ENCODE peak calls at places on chromosomes 3 and 15, in ten cellular contexts. K is A549, V is GM12878, I is WTC11, E is psoas muscle, P is PC-3, Z is HepG2, B is fibroblast of mammary gland, M is upper lobe of right lung, W is HFFc6. S is an unnamed sample.

GRCh38 chr3:105157766-105158085 is 209.0 kb upstream of the ALCAM start:
- DNase-seq in W (no peak), E (no peak), I (no peak), V (no peak), K (no peak), P (peak; percentile 60), B (no peak), Z (no peak), M (no peak), S (no peak)

GRCh38 chr3:104856743-104857142 is 510.0 kb upstream of the ALCAM start:
- DNase-seq in Z (no peak), V (no peak), K (no peak), W (no peak), I (no peak), E (no peak), M (no peak), B (peak; percentile 9), P (no peak), S (no peak)

GRCh38 chr3:123745184-123745855 is 138.8 kb downstream of the MYLK start:
- DNase-seq in E (no peak), I (no peak), Z (peak; percentile 44), K (no peak), P (peak; percentile 58), M (no peak), V (no peak), B (peak; percentile 51), W (no peak), S (no peak)

GRCh38 chr15:43776101-43776717 is 557 bp downstream of the ELL3 start:
- DNase-seq in Z (no peak), E (peak; percentile 18), K (no peak), V (peak; percentile 66), M (peak; percentile 74), W (no peak), P (peak; percentile 25), I (peak; percentile 58), B (no peak), S (no peak)

GRCh38 chr15:54345827-54346226 is 367.6 kb downstream of the UNC13C start:
- DNase-seq in I (no peak), W (no peak), P (no peak), E (no peak), B (no peak), M (no peak), V (no peak), Z (no peak), K (no peak), S (no peak)

GRCh38 chr3:69410301-69410700 is 24.4 kb upstream of the FRMD4B start:
- DNase-seq in B (peak; percentile 71), Z (peak; percentile 48), K (peak; percentile 21), M (peak; percentile 68), I (peak; percentile 65), V (peak; percentile 61), W (peak; percentile 61), E (peak; percentile 56), P (peak; percentile 63), S (no peak)

GRCh38 chr3:108471346-108471935 is 39.0 kb downstream of the MYH15 start:
- DNase-seq in B (no peak), K (no peak), M (no peak), Z (no peak), P (peak; percentile 52), I (no peak), E (no peak), W (no peak), V (no peak), S (no peak)

GRCh38 chr3:162597221-162597620 is 1100.6 kb downstream of the OTOL1 start:
- DNase-seq in K (no peak), I (no peak), W (no peak), E (no peak), Z (no peak), P (no peak), M (no peak), V (no peak), B (no peak), S (no peak)

GRCh38 chr3:27079427-27080105 is 289.6 kb downstream of the NEK10 start:
- DNase-seq in M (no peak), I (no peak), V (no peak), W (no peak), Z (no peak), E (no peak), B (peak; percentile 65), K (no peak), P (no peak), S (no peak)

GRCh38 chr3:45210308-45211038 is 15.6 kb downstream of the TMEM158 start:
- DNase-seq in B (peak; percentile 83), V (no peak), I (peak; percentile 88), Z (peak; percentile 41), K (peak; percentile 47), E (peak; percentile 86), W (peak; percentile 65), M (peak; percentile 93), P (peak; percentile 92), S (no peak)

GRCh38 chr3:42556089-42556632 is 25.6 kb downstream of the SEC22C start:
- DNase-seq in I (no peak), W (no peak), M (no peak), E (no peak), V (no peak), K (no peak), P (peak; percentile 27), Z (no peak), B (no peak), S (no peak)

GRCh38 chr3:60708191-60708975 is 542.9 kb downstream of the FHIT start:
- DNase-seq in B (peak; percentile 82), Z (no peak), W (peak; percentile 65), P (peak; percentile 67), M (no peak), I (no peak), V (no peak), E (no peak), K (no peak), S (peak; percentile 38)

DNA sequence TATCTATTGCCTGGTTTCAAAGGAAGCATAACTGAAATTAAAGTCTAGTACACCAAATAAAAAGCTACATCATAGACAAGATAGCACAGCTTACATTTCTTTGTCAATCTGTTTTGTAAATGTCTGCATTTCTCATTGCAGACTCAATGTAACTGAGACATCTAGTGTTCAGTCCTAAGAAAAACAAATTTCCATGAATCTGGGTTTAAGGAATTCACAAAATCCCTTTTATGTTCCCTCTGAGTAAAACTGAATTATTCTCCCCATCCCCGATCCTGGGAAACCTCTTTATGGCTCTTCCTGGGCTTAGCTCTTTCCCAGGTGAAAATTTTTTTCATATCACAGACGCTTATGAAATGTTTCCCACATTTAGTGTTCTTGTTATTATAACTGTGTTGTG is 21.6 kb upstream of the RASA2 start:
- DNase-seq in E (no peak), M (no peak), Z (no peak), W (no peak), K (no peak), P (no peak), I (no peak), V (no peak), B (peak; percentile 52), S (no peak)
- TF ChIP-seq CTCF in E (no peak), M (no peak), Z (peak; percentile 40), W (peak; percentile 69), K (peak; percentile 46), P (peak; percentile 41), I (no peak), V (no peak), B (peak; percentile 48), S (no peak)

DNA sequence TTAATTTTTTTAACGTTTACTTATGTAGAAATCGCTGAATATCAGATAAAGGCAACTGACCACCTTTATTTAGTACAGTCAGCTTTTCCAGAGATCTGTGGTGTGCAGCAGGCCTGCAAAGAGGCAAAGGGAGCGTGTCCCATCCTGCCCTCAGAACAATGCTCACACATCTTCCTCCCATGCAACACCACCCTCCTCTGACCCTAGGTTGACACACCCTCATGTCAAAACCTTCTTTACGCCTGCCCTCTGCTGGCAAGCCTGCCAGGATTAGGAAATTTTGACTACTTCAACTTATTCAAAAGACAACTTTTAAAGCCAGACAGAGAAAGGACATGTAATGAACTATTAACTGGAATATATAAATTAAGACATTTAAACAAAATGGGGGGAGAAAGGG is 513.7 kb downstream of the FOXP1 start:
- DNase-seq in E (peak; percentile 46), K (peak; percentile 57), P (peak; percentile 86), V (no peak), Z (peak; percentile 64), B (peak; percentile 83), M (no peak), W (no peak), I (peak; percentile 57), S (no peak)
- TF ChIP-seq CTCF in E (peak; percentile 33), K (peak; percentile 65), P (peak; percentile 93), V (peak; percentile 53), Z (peak; percentile 59), B (peak; percentile 60), M (peak; percentile 58), W (peak; percentile 72), I (no peak), S (peak; percentile 63)

DNA sequence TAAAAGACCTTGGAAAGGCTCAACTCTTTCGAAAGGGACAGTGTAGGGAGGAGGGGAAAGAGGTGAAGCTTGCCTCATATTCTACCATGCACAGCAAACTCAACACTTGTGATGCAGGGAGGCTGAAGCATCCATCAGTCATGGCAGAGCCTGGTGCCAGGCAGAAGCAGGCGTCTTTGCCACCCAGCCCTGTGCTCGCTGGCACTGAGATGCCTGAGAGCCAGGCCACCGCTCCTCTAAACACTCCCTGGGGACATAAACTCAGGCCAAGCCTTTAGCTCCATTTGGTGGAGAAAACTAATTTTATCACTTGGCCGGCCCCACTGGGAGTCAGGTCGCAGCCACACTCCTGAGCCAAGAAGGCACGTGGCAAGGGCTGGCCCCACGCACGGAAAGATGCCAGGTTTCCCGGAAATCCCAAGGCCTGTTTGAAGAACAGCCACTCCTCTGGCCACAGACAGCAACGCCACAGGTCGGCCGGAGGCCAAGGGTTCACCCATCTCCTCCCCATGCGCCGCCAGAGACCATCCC is 30.7 kb downstream of the XXYLT1 start:
- DNase-seq in K (no peak), M (peak; percentile 65), B (no peak), P (no peak), V (no peak), Z (peak; percentile 20), W (no peak), E (peak; percentile 61), I (no peak), S (no peak)
- TF ChIP-seq CTCF in K (no peak), M (no peak), B (no peak), P (no peak), V (no peak), Z (no peak), W (no peak), E (no peak), I (no peak), S (no peak)

DNA sequence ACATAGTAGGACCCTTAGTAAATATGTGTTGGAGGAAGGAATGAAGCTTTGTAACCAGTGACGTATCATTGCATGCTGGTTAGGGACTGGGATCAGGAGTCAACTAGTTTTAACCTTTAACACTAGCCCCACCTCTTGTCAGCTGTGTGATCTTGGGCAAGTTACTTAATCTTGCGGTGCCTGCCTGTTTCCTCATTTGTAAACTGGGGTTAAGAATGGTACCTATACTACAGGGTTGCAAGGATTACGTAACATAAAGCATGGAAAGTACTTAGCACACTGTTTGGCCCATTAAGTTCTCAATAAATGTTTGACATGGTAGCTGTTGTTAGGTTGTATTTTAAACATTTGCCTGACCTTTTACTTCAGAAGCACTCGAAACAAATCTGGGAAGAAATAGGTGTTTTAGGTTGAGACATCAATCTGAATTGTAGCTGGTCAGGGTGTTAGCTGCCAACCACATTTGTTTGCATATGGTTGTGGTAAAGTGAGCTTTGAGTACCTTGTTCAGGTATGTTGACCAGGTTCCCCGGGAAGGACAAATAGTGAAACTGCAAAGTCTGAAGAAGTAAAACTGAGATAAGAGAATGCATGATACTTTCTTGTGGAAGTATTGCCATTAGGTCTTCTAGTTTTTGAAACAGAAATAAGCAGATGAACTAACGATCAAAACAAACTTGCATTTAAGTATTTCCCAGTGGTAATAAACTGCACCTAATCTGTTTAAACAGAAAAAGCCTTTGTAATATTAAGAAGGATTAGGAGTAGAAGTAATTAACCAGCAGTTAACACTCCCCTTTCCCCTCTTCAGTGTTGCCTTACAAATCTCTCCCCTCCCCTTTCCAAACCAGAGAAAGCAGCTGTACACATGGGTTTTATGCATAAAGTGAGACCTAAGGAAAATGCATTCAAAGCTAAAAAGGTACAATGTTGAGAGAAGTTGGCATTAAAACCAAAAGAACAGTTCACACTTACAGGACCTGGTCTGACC is 25.8 kb upstream of the SCAANT1 start:
- DNase-seq in M (no peak), E (no peak), I (no peak), V (peak; percentile 55), Z (peak; percentile 15), W (no peak), B (no peak), P (peak; percentile 63), K (no peak), S (no peak)
- TF ChIP-seq CTCF in M (no peak), E (no peak), I (no peak), V (peak; percentile 27), Z (no peak), W (no peak), B (no peak), P (no peak), K (no peak), S (no peak)